ENCODE peak calls at places on chromosomes 11 and 22, in eight cellular contexts. A is immature natural killer cell; U is activated T-helper 9 cell treated with anti-CD3 and anti-CD28 coated beads, Interleukin-2, amount 50 U/mL, for 16 hours; K is A549; C is T-cell; L is amniotic stem cell; X is GM13977; I is dorsolateral prefrontal cortex. O is an unnamed sample.

GRCh38 chr11:123481647-123482046 is 51.6 kb downstream of the GRAMD1B start:
- DNase-seq in A (peak), U (no peak), K (no peak), C (no peak), L (no peak), X (peak), I (no peak), O (no peak)

GRCh38 chr22:23072035-23072910 is 2.0 kb downstream of the GNAZ start:
- DNase-seq in A (no peak), U (no peak), K (no peak), C (no peak), L (peak), X (no peak), I (no peak), O (no peak)

GRCh38 chr11:126172596-126173038 is 38.8 kb downstream of the RPUSD4 start:
- DNase-seq in A (no peak), U (no peak), K (no peak), C (no peak), L (no peak), X (no peak), I (no peak), O (no peak)

GRCh38 chr11:32538804-32539203 is 44.8 kb upstream of the EIF3M start:
- DNase-seq in A (no peak), U (no peak), K (no peak), C (no peak), L (no peak), X (no peak), I (no peak), O (no peak)

GRCh38 chr22:17891427-17892167 is 117.3 kb upstream of the BID start:
- DNase-seq in A (no peak), U (no peak), K (peak), C (no peak), L (no peak), X (no peak), I (peak), O (no peak)

GRCh38 chr22:25629613-25630012 is 65.1 kb downstream of the GRK3 start:
- DNase-seq in A (no peak), U (no peak), K (no peak), C (no peak), L (no peak), X (no peak), I (no peak), O (no peak)

GRCh38 chr22:19593991-19594569 is 69.9 kb upstream of the CLDN5 start:
- DNase-seq in A (no peak), U (no peak), K (no peak), C (no peak), L (no peak), X (no peak), I (no peak), O (peak)

GRCh38 chr22:35870517-35871275 is 153.0 kb downstream of the APOL5 start:
- DNase-seq in A (no peak), U (no peak), K (no peak), C (no peak), L (no peak), X (no peak), I (no peak), O (no peak)

GRCh38 chr11:5004429-5005274 is 10.0 kb downstream of the OR51L1 start:
- DNase-seq in A (no peak), U (no peak), K (peak), C (no peak), L (no peak), X (peak), I (peak), O (peak)

GRCh38 chr22:32880906-32881596 is 79.5 kb downstream of the TIMP3 start:
- DNase-seq in A (no peak), U (no peak), K (no peak), C (no peak), L (no peak), X (no peak), I (no peak), O (no peak)

GRCh38 chr11:75547617-75548054 is 14.4 kb upstream of the SERPINH1 start:
- DNase-seq in A (no peak), U (no peak), K (peak), C (no peak), L (peak), X (peak), I (peak), O (peak)

GRCh38 chr11:45885921-45886721 is 670 bp downstream of the MAPK8IP1 start:
- DNase-seq in A (no peak), U (no peak), K (no peak), C (no peak), L (no peak), X (no peak), I (no peak), O (no peak)

GRCh38 chr11:18383388-18384156 is 10.8 kb upstream of the LDHA start:
- DNase-seq in A (peak), U (peak), K (peak), C (peak), L (peak), X (peak), I (no peak), O (peak)

GRCh38 chr11:18221274-18221876 is 15.2 kb downstream of the SAA4 start:
- DNase-seq in A (no peak), U (no peak), K (no peak), C (no peak), L (no peak), X (no peak), I (no peak), O (no peak)

GRCh38 chr11:128214263-128214662 is 373.1 kb downstream of the ETS1 start:
- DNase-seq in A (no peak), U (no peak), K (no peak), C (no peak), L (no peak), X (no peak), I (no peak), O (no peak)

GRCh38 chr11:113001709-113002108 is 40.5 kb downstream of the NCAM1 start:
- DNase-seq in A (no peak), U (no peak), K (no peak), C (no peak), L (no peak), X (no peak), I (no peak), O (no peak)

GRCh38 chr11:110830344-110831141 is 118.3 kb upstream of the ARHGAP20 start:
- DNase-seq in A (no peak), U (no peak), K (no peak), C (no peak), L (no peak), X (no peak), I (no peak), O (no peak)

GRCh38 chr11:2768471-2769408 is 68.9 kb upstream of the KCNQ1OT1 start:
- DNase-seq in A (no peak), U (no peak), K (peak), C (no peak), L (peak), X (no peak), I (peak), O (no peak)

GRCh38 chr11:116695657-116696254 is 77.0 kb downstream of the BUD13 start:
- DNase-seq in A (no peak), U (no peak), K (no peak), C (no peak), L (no peak), X (no peak), I (no peak), O (no peak)

GRCh38 chr22:42270178-42270511 is 308 bp downstream of the TCF20 start:
- DNase-seq in A (no peak), U (no peak), K (no peak), C (no peak), L (no peak), X (no peak), I (no peak), O (no peak)

GRCh38 chr22:43152355-43153071 is 1.2 kb downstream of the TSPO start:
- DNase-seq in A (peak), U (peak), K (no peak), C (peak), L (peak), X (peak), I (peak), O (peak)